ENCODE peak calls at places on chromosomes 12 and 14, in four cellular contexts. A is mesenchymal stem cell, C is mesendoderm, L is IMR-90. E is an unnamed sample.
A peak's percentile ranks its signal among the peaks of the same experiment; 100 is the strongest.

GRCh38 chr12:42332301-42332894 is 6.4 kb downstream of the PPHLN1 start:
- DNase-seq in A (peak; percentile 61), L (peak; percentile 51), C (peak; percentile 12), E (no peak)

GRCh38 chr12:120468846-120469449 is 600 bp downstream of the SRSF9 start:
- DNase-seq in A (peak; percentile 29), L (peak; percentile 10), C (no peak), E (peak; percentile 40)

GRCh38 chr14:49926803-49927202 is 33.9 kb downstream of the ARF6 start:
- DNase-seq in C (no peak), A (no peak), L (no peak), E (no peak)

GRCh38 chr12:62799766-62800406 is 135.1 kb downstream of the PPM1H start:
- DNase-seq in A (no peak), C (peak; percentile 75), L (no peak), E (no peak)

GRCh38 chr12:93783827-93784226 is 106.7 kb downstream of the CRADD start:
- DNase-seq in L (no peak), C (no peak), A (peak; percentile 27), E (no peak)

GRCh38 chr14:51082394-51082793 is 12.5 kb downstream of the TRIM9 start:
- DNase-seq in L (no peak), A (no peak), C (no peak), E (no peak)

GRCh38 chr12:30694412-30694955 is 1.2 kb downstream of the IPO8 start:
- DNase-seq in A (peak; percentile 6), L (peak; percentile 22), C (peak; percentile 25), E (no peak)

GRCh38 chr12:6779667-6780459 is 7.5 kb downstream of the LAG3 start:
- DNase-seq in C (no peak), A (no peak), L (no peak), E (no peak)

GRCh38 chr14:101556131-101556530 is 5.2 kb upstream of the DIO3 start:
- DNase-seq in A (no peak), L (no peak), C (no peak), E (no peak)

GRCh38 chr12:115324949-115325638 is 641.1 kb upstream of the TBX3 start:
- DNase-seq in L (no peak), A (no peak), C (no peak), E (no peak)

GRCh38 chr14:67620217-67620789 is 583 bp downstream of the ARG2 start:
- DNase-seq in A (peak; percentile 23), L (peak; percentile 7), C (peak; percentile 70), E (peak; percentile 47)

GRCh38 chr14:54606631-54607133 is 39.8 kb downstream of the SAMD4A start:
- DNase-seq in C (no peak), A (peak; percentile 74), L (peak; percentile 83), E (no peak)
- H3K9ac ChIP-seq in C (no peak overlapping the region), A (peak overlapping the region; percentile 56), L (peak overlapping the region; percentile 32), E (peak overlapping the region; percentile 65)

DNA sequence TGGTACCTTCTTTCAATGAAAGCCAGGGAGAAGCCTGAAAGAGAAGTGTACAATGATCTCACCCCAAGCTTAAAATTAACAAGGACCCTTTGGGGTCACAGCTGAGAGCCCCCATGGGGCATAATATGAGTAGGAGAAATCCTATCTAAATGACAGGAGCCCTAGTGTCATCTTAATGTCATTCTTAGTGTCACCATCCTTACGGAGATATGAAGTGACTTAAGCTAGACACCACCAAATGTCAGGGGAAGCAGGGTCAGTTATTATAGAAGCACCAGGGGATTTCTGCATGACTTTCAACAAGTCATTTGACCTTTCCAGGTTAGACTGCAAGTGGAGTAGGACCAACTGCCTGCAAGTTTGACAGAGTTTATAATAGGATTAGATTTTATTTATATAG is 28.9 kb upstream of the STON2 start:
- DNase-seq in C (no peak), L (no peak), A (no peak), E (no peak)
- H3K4me3 ChIP-seq in C (no peak overlapping the region), L (no peak overlapping the region), A (no peak overlapping the region), E (no peak overlapping the region)

GRCh38 chr12:2639020-2639298 is 155.8 kb upstream of the FKBP4 start:
- DNase-seq in C (no peak), L (no peak), A (no peak), E (no peak)

GRCh38 chr12:2634481-2634880 is 160.3 kb upstream of the FKBP4 start:
- DNase-seq in A (no peak), C (no peak), L (no peak), E (no peak)

GRCh38 chr12:2637371-2637770 is 157.4 kb upstream of the FKBP4 start:
- DNase-seq in A (no peak), L (no peak), C (no peak), E (no peak)

GRCh38 chr12:2638273-2639019 is 156.3 kb upstream of the FKBP4 start:
- DNase-seq in A (no peak), C (peak; percentile 10), L (no peak), E (no peak)

DNA sequence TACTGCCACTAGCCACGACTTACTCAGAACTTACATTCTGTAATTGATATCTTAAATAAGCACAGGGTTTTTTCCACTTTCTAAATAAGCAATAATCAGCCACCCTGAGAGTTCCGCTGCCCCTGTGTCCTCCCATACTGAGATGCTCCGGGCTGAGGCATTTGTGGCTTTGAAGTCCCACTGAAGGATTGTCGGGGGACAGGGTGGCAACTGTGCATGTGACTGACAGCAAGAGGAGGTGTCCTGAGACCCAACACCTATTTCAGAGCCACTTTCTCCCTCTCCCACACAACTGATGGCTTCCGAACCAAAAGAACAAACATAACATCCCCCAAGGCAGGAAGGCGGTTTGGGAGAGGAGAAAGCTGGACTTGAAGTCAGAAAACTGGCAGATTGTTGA is 158.0 kb upstream of the FKBP4 start:
- DNase-seq in C (no peak), L (no peak), A (no peak), E (no peak)
- H3K23ac ChIP-seq in C (no peak overlapping the region), L (peak overlapping the region; percentile 72), A (no peak overlapping the region), E (no peak overlapping the region)

DNA sequence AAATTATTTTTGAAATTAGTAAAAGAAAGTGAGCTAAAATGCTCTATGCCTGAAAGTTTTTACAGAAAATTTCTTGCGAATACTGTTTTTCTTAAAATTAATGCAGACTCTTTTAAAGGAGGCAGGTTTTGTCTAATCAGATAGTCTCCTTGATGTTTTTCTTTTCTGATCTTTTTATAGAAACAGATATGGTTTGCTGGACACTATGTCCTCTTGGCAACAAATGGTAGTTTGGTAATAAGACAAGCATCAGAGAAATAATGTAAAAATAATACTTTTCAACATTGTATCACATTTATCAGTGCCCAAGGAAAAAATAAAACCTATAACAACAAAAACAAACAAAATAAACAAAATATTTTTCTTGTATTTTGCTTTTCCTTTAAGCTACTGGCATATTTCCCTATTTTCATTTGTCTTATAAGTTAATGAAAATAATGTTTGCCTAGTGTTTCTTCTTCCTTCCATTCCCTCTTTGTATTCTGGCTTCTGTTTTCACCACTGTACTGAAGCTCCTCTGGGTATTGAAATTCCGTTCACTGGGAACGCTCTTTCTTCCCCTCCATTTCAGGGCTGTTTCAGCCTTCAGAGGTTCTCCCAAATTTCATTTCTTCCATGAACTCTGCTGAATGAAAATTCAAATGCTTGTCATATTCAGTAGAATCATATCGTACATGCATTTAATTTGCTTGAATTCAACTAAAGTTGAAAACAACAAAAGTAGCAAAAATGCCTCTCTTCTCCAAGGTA is 115.3 kb downstream of the TRMT5 start:
- DNase-seq in L (no peak), A (no peak), C (no peak), E (no peak)
- H3K9ac ChIP-seq in L (no peak overlapping the region), A (peak overlapping the region; percentile 0), C (no peak overlapping the region), E (no peak overlapping the region)

GRCh38 chr12:77577756-77578155 is 252.9 kb upstream of the NAV3 start:
- DNase-seq in C (no peak), L (peak; percentile 40), A (no peak), E (no peak)
- H3K4me3 ChIP-seq in C (no peak overlapping the region), L (no peak overlapping the region), A (no peak overlapping the region), E (no peak overlapping the region)

GRCh38 chr12:56896082-56896481 is 38.1 kb downstream of the SDR9C7 start:
- DNase-seq in L (no peak), C (no peak), A (no peak), E (no peak)
- H3K23ac ChIP-seq in L (no peak overlapping the region), C (no peak overlapping the region), A (no peak overlapping the region), E (peak overlapping the region; percentile 77)

GRCh38 chr12:124388679-124389536 is 94.0 kb downstream of the RFLNA start:
- DNase-seq in C (peak; percentile 92), A (peak; percentile 92), L (peak; percentile 85), E (peak; percentile 62)
- H3K9ac ChIP-seq in C (peak overlapping the region; percentile 72), A (peak overlapping the region; percentile 92), L (peak overlapping the region; percentile 97), E (peak overlapping the region; percentile 81)